ENCODE peak calls at places on chromosomes 13 and 19, in ten cellular contexts. One of them, this sample, is unnamed.

GRCh38 chr13:56528040-56528760 is 612.5 kb upstream of the PRR20A start:
- DNase-seq in GM10248: no peak
- DNase-seq in KG1: no peak
- DNase-seq in endothelial cell of umbilical vein: no peak
- DNase-seq in stimulated activated CD8-positive, alpha-beta memory T cell treated with anti-CD3 and anti-CD28 coated beads, Interleukin-2, amount 100 ng/mL, for 48 hours: no peak
- DNase-seq in posterior cingulate gyrus: no peak
- DNase-seq in activated CD4-positive, alpha-beta T cell treated with anti-CD3 and anti-CD28 coated beads, Interleukin-2, amount 50 U/mL, for 48 hours: no peak
- DNase-seq in keratinocyte: no peak
- DNase-seq in endothelial cell: no peak
- DNase-seq in substantia nigra: no peak
- DNase-seq in this sample: no peak

GRCh38 chr19:50479761-50480251 is 3.2 kb upstream of the GARIN5A start:
- DNase-seq in substantia nigra: no peak
- DNase-seq in KG1: no peak
- DNase-seq in activated CD4-positive, alpha-beta T cell treated with anti-CD3 and anti-CD28 coated beads, Interleukin-2, amount 50 U/mL, for 48 hours: no peak
- DNase-seq in posterior cingulate gyrus: no peak
- DNase-seq in GM10248: no peak
- DNase-seq in stimulated activated CD8-positive, alpha-beta memory T cell treated with anti-CD3 and anti-CD28 coated beads, Interleukin-2, amount 100 ng/mL, for 48 hours: no peak
- DNase-seq in endothelial cell of umbilical vein: no peak
- DNase-seq in keratinocyte: no peak
- DNase-seq in endothelial cell: no peak
- DNase-seq in this sample: no peak

GRCh38 chr19:30564551-30565011 is 192.4 kb downstream of the ZNF536 start:
- DNase-seq in keratinocyte: no peak
- DNase-seq in posterior cingulate gyrus: peak; percentile 28
- DNase-seq in stimulated activated CD8-positive, alpha-beta memory T cell treated with anti-CD3 and anti-CD28 coated beads, Interleukin-2, amount 100 ng/mL, for 48 hours: no peak
- DNase-seq in substantia nigra: no peak
- DNase-seq in endothelial cell: no peak
- DNase-seq in endothelial cell of umbilical vein: no peak
- DNase-seq in GM10248: no peak
- DNase-seq in activated CD4-positive, alpha-beta T cell treated with anti-CD3 and anti-CD28 coated beads, Interleukin-2, amount 50 U/mL, for 48 hours: no peak
- DNase-seq in KG1: no peak
- DNase-seq in this sample: no peak

GRCh38 chr19:44988896-44989563 is 12.2 kb upstream of the RELB start:
- DNase-seq in endothelial cell of umbilical vein: peak; percentile 59
- DNase-seq in substantia nigra: peak; percentile 18
- DNase-seq in keratinocyte: no peak
- DNase-seq in GM10248: peak; percentile 85
- DNase-seq in stimulated activated CD8-positive, alpha-beta memory T cell treated with anti-CD3 and anti-CD28 coated beads, Interleukin-2, amount 100 ng/mL, for 48 hours: peak; percentile 48
- DNase-seq in activated CD4-positive, alpha-beta T cell treated with anti-CD3 and anti-CD28 coated beads, Interleukin-2, amount 50 U/mL, for 48 hours: peak; percentile 70
- DNase-seq in posterior cingulate gyrus: peak; percentile 69
- DNase-seq in KG1: no peak
- DNase-seq in endothelial cell: peak; percentile 75
- DNase-seq in this sample: peak; percentile 16

GRCh38 chr19:18208098-18208951 is 4.5 kb upstream of the RAB3A start:
- DNase-seq in keratinocyte: no peak
- DNase-seq in posterior cingulate gyrus: no peak
- DNase-seq in substantia nigra: no peak
- DNase-seq in GM10248: peak; percentile 61
- DNase-seq in KG1: no peak
- DNase-seq in endothelial cell of umbilical vein: peak; percentile 29
- DNase-seq in endothelial cell: peak; percentile 57
- DNase-seq in activated CD4-positive, alpha-beta T cell treated with anti-CD3 and anti-CD28 coated beads, Interleukin-2, amount 50 U/mL, for 48 hours: peak; percentile 66
- DNase-seq in stimulated activated CD8-positive, alpha-beta memory T cell treated with anti-CD3 and anti-CD28 coated beads, Interleukin-2, amount 100 ng/mL, for 48 hours: no peak
- DNase-seq in this sample: no peak

GRCh38 chr13:91346848-91347211 is 657 bp upstream of the MIR17HG start:
- DNase-seq in endothelial cell of umbilical vein: peak; percentile 39
- DNase-seq in stimulated activated CD8-positive, alpha-beta memory T cell treated with anti-CD3 and anti-CD28 coated beads, Interleukin-2, amount 100 ng/mL, for 48 hours: no peak
- DNase-seq in posterior cingulate gyrus: peak; percentile 6
- DNase-seq in GM10248: peak; percentile 17
- DNase-seq in keratinocyte: no peak
- DNase-seq in KG1: peak; percentile 71
- DNase-seq in endothelial cell: peak; percentile 22
- DNase-seq in substantia nigra: no peak
- DNase-seq in activated CD4-positive, alpha-beta T cell treated with anti-CD3 and anti-CD28 coated beads, Interleukin-2, amount 50 U/mL, for 48 hours: peak; percentile 56
- DNase-seq in this sample: no peak

GRCh38 chr13:81051873-81052272 is 710.9 kb upstream of the SPRY2 start:
- DNase-seq in activated CD4-positive, alpha-beta T cell treated with anti-CD3 and anti-CD28 coated beads, Interleukin-2, amount 50 U/mL, for 48 hours: no peak
- DNase-seq in posterior cingulate gyrus: no peak
- DNase-seq in GM10248: no peak
- DNase-seq in endothelial cell: no peak
- DNase-seq in endothelial cell of umbilical vein: peak; percentile 9
- DNase-seq in stimulated activated CD8-positive, alpha-beta memory T cell treated with anti-CD3 and anti-CD28 coated beads, Interleukin-2, amount 100 ng/mL, for 48 hours: no peak
- DNase-seq in substantia nigra: no peak
- DNase-seq in KG1: no peak
- DNase-seq in keratinocyte: no peak
- DNase-seq in this sample: no peak

GRCh38 chr19:1421218-1421957 is 14.0 kb downstream of the DAZAP1 start:
- DNase-seq in activated CD4-positive, alpha-beta T cell treated with anti-CD3 and anti-CD28 coated beads, Interleukin-2, amount 50 U/mL, for 48 hours: no peak
- DNase-seq in endothelial cell: no peak
- DNase-seq in substantia nigra: no peak
- DNase-seq in stimulated activated CD8-positive, alpha-beta memory T cell treated with anti-CD3 and anti-CD28 coated beads, Interleukin-2, amount 100 ng/mL, for 48 hours: no peak
- DNase-seq in GM10248: no peak
- DNase-seq in endothelial cell of umbilical vein: no peak
- DNase-seq in keratinocyte: no peak
- DNase-seq in posterior cingulate gyrus: no peak
- DNase-seq in KG1: no peak
- DNase-seq in this sample: no peak

GRCh38 chr13:112692586-112692985 is 2.7 kb downstream of the ATP11A start:
- DNase-seq in endothelial cell of umbilical vein: no peak
- DNase-seq in GM10248: no peak
- DNase-seq in posterior cingulate gyrus: no peak
- DNase-seq in activated CD4-positive, alpha-beta T cell treated with anti-CD3 and anti-CD28 coated beads, Interleukin-2, amount 50 U/mL, for 48 hours: no peak
- DNase-seq in substantia nigra: no peak
- DNase-seq in endothelial cell: no peak
- DNase-seq in keratinocyte: no peak
- DNase-seq in KG1: no peak
- DNase-seq in stimulated activated CD8-positive, alpha-beta memory T cell treated with anti-CD3 and anti-CD28 coated beads, Interleukin-2, amount 100 ng/mL, for 48 hours: no peak
- DNase-seq in this sample: no peak

GRCh38 chr13:91946498-91947070 is 548.2 kb downstream of the GPC5 start:
- DNase-seq in endothelial cell of umbilical vein: peak; percentile 1
- DNase-seq in substantia nigra: no peak
- DNase-seq in posterior cingulate gyrus: no peak
- DNase-seq in activated CD4-positive, alpha-beta T cell treated with anti-CD3 and anti-CD28 coated beads, Interleukin-2, amount 50 U/mL, for 48 hours: no peak
- DNase-seq in keratinocyte: no peak
- DNase-seq in stimulated activated CD8-positive, alpha-beta memory T cell treated with anti-CD3 and anti-CD28 coated beads, Interleukin-2, amount 100 ng/mL, for 48 hours: no peak
- DNase-seq in endothelial cell: peak; percentile 12
- DNase-seq in GM10248: peak; percentile 19
- DNase-seq in KG1: no peak
- DNase-seq in this sample: peak; percentile 20

GRCh38 chr13:47258384-47258783 is 361.5 kb upstream of the HTR2A start:
- DNase-seq in endothelial cell of umbilical vein: no peak
- DNase-seq in activated CD4-positive, alpha-beta T cell treated with anti-CD3 and anti-CD28 coated beads, Interleukin-2, amount 50 U/mL, for 48 hours: no peak
- DNase-seq in stimulated activated CD8-positive, alpha-beta memory T cell treated with anti-CD3 and anti-CD28 coated beads, Interleukin-2, amount 100 ng/mL, for 48 hours: no peak
- DNase-seq in GM10248: no peak
- DNase-seq in endothelial cell: no peak
- DNase-seq in keratinocyte: no peak
- DNase-seq in substantia nigra: no peak
- DNase-seq in posterior cingulate gyrus: no peak
- DNase-seq in KG1: no peak
- DNase-seq in this sample: no peak

GRCh38 chr19:13033819-13034611 is 38.7 kb downstream of the NFIX start:
- DNase-seq in activated CD4-positive, alpha-beta T cell treated with anti-CD3 and anti-CD28 coated beads, Interleukin-2, amount 50 U/mL, for 48 hours: peak; percentile 54
- DNase-seq in keratinocyte: no peak
- DNase-seq in endothelial cell: peak; percentile 77
- DNase-seq in KG1: no peak
- DNase-seq in GM10248: peak; percentile 79
- DNase-seq in substantia nigra: peak; percentile 63
- DNase-seq in stimulated activated CD8-positive, alpha-beta memory T cell treated with anti-CD3 and anti-CD28 coated beads, Interleukin-2, amount 100 ng/mL, for 48 hours: peak; percentile 42
- DNase-seq in endothelial cell of umbilical vein: no peak
- DNase-seq in posterior cingulate gyrus: peak; percentile 74
- DNase-seq in this sample: no peak

GRCh38 chr19:46812898-46813569 is 24.6 kb upstream of the SLC1A5 start:
- DNase-seq in GM10248: no peak
- DNase-seq in keratinocyte: no peak
- DNase-seq in posterior cingulate gyrus: no peak
- DNase-seq in activated CD4-positive, alpha-beta T cell treated with anti-CD3 and anti-CD28 coated beads, Interleukin-2, amount 50 U/mL, for 48 hours: no peak
- DNase-seq in substantia nigra: no peak
- DNase-seq in stimulated activated CD8-positive, alpha-beta memory T cell treated with anti-CD3 and anti-CD28 coated beads, Interleukin-2, amount 100 ng/mL, for 48 hours: no peak
- DNase-seq in endothelial cell: no peak
- DNase-seq in endothelial cell of umbilical vein: no peak
- DNase-seq in KG1: no peak
- DNase-seq in this sample: no peak

GRCh38 chr13:43428545-43429287 is 358.1 kb downstream of the ENOX1 start:
- DNase-seq in activated CD4-positive, alpha-beta T cell treated with anti-CD3 and anti-CD28 coated beads, Interleukin-2, amount 50 U/mL, for 48 hours: no peak
- DNase-seq in endothelial cell: no peak
- DNase-seq in posterior cingulate gyrus: no peak
- DNase-seq in substantia nigra: no peak
- DNase-seq in stimulated activated CD8-positive, alpha-beta memory T cell treated with anti-CD3 and anti-CD28 coated beads, Interleukin-2, amount 100 ng/mL, for 48 hours: no peak
- DNase-seq in keratinocyte: no peak
- DNase-seq in endothelial cell of umbilical vein: no peak
- DNase-seq in GM10248: no peak
- DNase-seq in KG1: no peak
- DNase-seq in this sample: no peak

GRCh38 chr13:33168326-33168960 is 117.1 kb downstream of the STARD13 start:
- DNase-seq in substantia nigra: no peak
- DNase-seq in stimulated activated CD8-positive, alpha-beta memory T cell treated with anti-CD3 and anti-CD28 coated beads, Interleukin-2, amount 100 ng/mL, for 48 hours: no peak
- DNase-seq in keratinocyte: no peak
- DNase-seq in GM10248: no peak
- DNase-seq in KG1: no peak
- DNase-seq in endothelial cell: no peak
- DNase-seq in endothelial cell of umbilical vein: no peak
- DNase-seq in activated CD4-positive, alpha-beta T cell treated with anti-CD3 and anti-CD28 coated beads, Interleukin-2, amount 50 U/mL, for 48 hours: no peak
- DNase-seq in posterior cingulate gyrus: no peak
- DNase-seq in this sample: no peak

GRCh38 chr19:47749326-47749725 is 4.0 kb downstream of the NOP53 start:
- DNase-seq in KG1: no peak
- DNase-seq in endothelial cell of umbilical vein: no peak
- DNase-seq in keratinocyte: no peak
- DNase-seq in stimulated activated CD8-positive, alpha-beta memory T cell treated with anti-CD3 and anti-CD28 coated beads, Interleukin-2, amount 100 ng/mL, for 48 hours: no peak
- DNase-seq in GM10248: peak; percentile 78
- DNase-seq in posterior cingulate gyrus: no peak
- DNase-seq in endothelial cell: no peak
- DNase-seq in activated CD4-positive, alpha-beta T cell treated with anti-CD3 and anti-CD28 coated beads, Interleukin-2, amount 50 U/mL, for 48 hours: no peak
- DNase-seq in substantia nigra: no peak
- DNase-seq in this sample: no peak

GRCh38 chr19:50601407-50602088 is 33.3 kb upstream of the LRRC4B start:
- DNase-seq in stimulated activated CD8-positive, alpha-beta memory T cell treated with anti-CD3 and anti-CD28 coated beads, Interleukin-2, amount 100 ng/mL, for 48 hours: no peak
- DNase-seq in activated CD4-positive, alpha-beta T cell treated with anti-CD3 and anti-CD28 coated beads, Interleukin-2, amount 50 U/mL, for 48 hours: no peak
- DNase-seq in substantia nigra: no peak
- DNase-seq in GM10248: no peak
- DNase-seq in endothelial cell: no peak
- DNase-seq in keratinocyte: no peak
- DNase-seq in posterior cingulate gyrus: no peak
- DNase-seq in KG1: no peak
- DNase-seq in endothelial cell of umbilical vein: no peak
- DNase-seq in this sample: no peak

GRCh38 chr19:37909661-37910199 is 2.7 kb downstream of the SIPA1L3 start:
- DNase-seq in KG1: no peak
- DNase-seq in stimulated activated CD8-positive, alpha-beta memory T cell treated with anti-CD3 and anti-CD28 coated beads, Interleukin-2, amount 100 ng/mL, for 48 hours: no peak
- DNase-seq in GM10248: no peak
- DNase-seq in activated CD4-positive, alpha-beta T cell treated with anti-CD3 and anti-CD28 coated beads, Interleukin-2, amount 50 U/mL, for 48 hours: no peak
- DNase-seq in keratinocyte: no peak
- DNase-seq in posterior cingulate gyrus: no peak
- DNase-seq in endothelial cell: no peak
- DNase-seq in endothelial cell of umbilical vein: no peak
- DNase-seq in substantia nigra: no peak
- DNase-seq in this sample: no peak